ENCODE peak calls at places on chromosomes 16 and 17, in nine cellular contexts. One of them, this sample, is unnamed. For H3K27me3, the result is how much of the 10 kb centered on the place peaks cover.

GRCh38 chr17:28335959-28336871 is 654 bp downstream of the TNFAIP1 start:
- DNase-seq in tibial nerve: no peak
- DNase-seq in uterus: peak
- DNase-seq in heart right ventricle: no peak
- DNase-seq in BE2C: peak
- DNase-seq in RWPE2: peak
- DNase-seq in H9: peak
- DNase-seq in CD4-positive, alpha-beta T cell: no peak
- DNase-seq in H7: peak
- DNase-seq in this sample: peak

GRCh38 chr17:42122371-42123303 is at the start of gene HSPB9:
- DNase-seq in H9: peak
- DNase-seq in heart right ventricle: peak
- DNase-seq in RWPE2: no peak
- DNase-seq in uterus: no peak
- DNase-seq in CD4-positive, alpha-beta T cell: no peak
- DNase-seq in H7: peak
- DNase-seq in tibial nerve: no peak
- DNase-seq in BE2C: no peak
- DNase-seq in this sample: peak

GRCh38 chr17:70648166-70648565 is 478.8 kb downstream of the KCNJ2 start:
- DNase-seq in H7: no peak
- DNase-seq in tibial nerve: no peak
- DNase-seq in CD4-positive, alpha-beta T cell: no peak
- DNase-seq in BE2C: no peak
- DNase-seq in RWPE2: no peak
- DNase-seq in heart right ventricle: no peak
- DNase-seq in H9: no peak
- DNase-seq in uterus: no peak
- DNase-seq in this sample: no peak

GRCh38 chr17:70070297-70071027 is 4.6 kb upstream of the KCNJ16 start:
- DNase-seq in tibial nerve: no peak
- DNase-seq in heart right ventricle: no peak
- DNase-seq in H7: no peak
- DNase-seq in H9: no peak
- DNase-seq in uterus: no peak
- DNase-seq in CD4-positive, alpha-beta T cell: no peak
- DNase-seq in BE2C: no peak
- DNase-seq in RWPE2: no peak
- DNase-seq in this sample: no peak

GRCh38 chr16:88066234-88066633 is 115.0 kb downstream of the BANP start:
- DNase-seq in tibial nerve: no peak
- DNase-seq in uterus: no peak
- DNase-seq in RWPE2: no peak
- DNase-seq in H7: no peak
- DNase-seq in CD4-positive, alpha-beta T cell: no peak
- DNase-seq in BE2C: no peak
- DNase-seq in H9: no peak
- DNase-seq in heart right ventricle: no peak
- DNase-seq in this sample: no peak

GRCh38 chr17:66715745-66716156 is 119.2 kb upstream of the CACNG5 start:
- DNase-seq in BE2C: no peak
- DNase-seq in H9: peak
- DNase-seq in H7: peak
- DNase-seq in CD4-positive, alpha-beta T cell: no peak
- DNase-seq in tibial nerve: no peak
- DNase-seq in heart right ventricle: no peak
- DNase-seq in RWPE2: no peak
- DNase-seq in uterus: no peak
- DNase-seq in this sample: no peak

GRCh38 chr17:45770632-45771472 is 13.3 kb upstream of the CRHR1 start:
- DNase-seq in H7: peak
- DNase-seq in BE2C: no peak
- DNase-seq in tibial nerve: no peak
- DNase-seq in heart right ventricle: no peak
- DNase-seq in RWPE2: no peak
- DNase-seq in CD4-positive, alpha-beta T cell: no peak
- DNase-seq in H9: peak
- DNase-seq in uterus: no peak
- DNase-seq in this sample: no peak

GRCh38 chr16:52539197-52539596 is 7.7 kb downstream of the TOX3 start:
- DNase-seq in BE2C: no peak
- DNase-seq in CD4-positive, alpha-beta T cell: no peak
- DNase-seq in uterus: no peak
- DNase-seq in heart right ventricle: no peak
- DNase-seq in tibial nerve: no peak
- DNase-seq in RWPE2: no peak
- DNase-seq in H9: no peak
- DNase-seq in H7: no peak
- DNase-seq in this sample: no peak

GRCh38 chr16:56910654-56911539 is 21.0 kb upstream of the HERPUD1 start:
- DNase-seq in uterus: no peak
- DNase-seq in H7: no peak
- DNase-seq in RWPE2: no peak
- DNase-seq in CD4-positive, alpha-beta T cell: no peak
- DNase-seq in tibial nerve: no peak
- DNase-seq in H9: no peak
- DNase-seq in BE2C: no peak
- DNase-seq in heart right ventricle: no peak
- DNase-seq in this sample: no peak

GRCh38 chr17:32814837-32815236 is 62.1 kb downstream of the MYO1D start:
- DNase-seq in CD4-positive, alpha-beta T cell: no peak
- DNase-seq in H9: no peak
- DNase-seq in tibial nerve: no peak
- DNase-seq in H7: no peak
- DNase-seq in RWPE2: no peak
- DNase-seq in heart right ventricle: no peak
- DNase-seq in uterus: no peak
- DNase-seq in BE2C: no peak
- DNase-seq in this sample: no peak

GRCh38 chr17:67156269-67157199 is 88.5 kb downstream of the HELZ start:
- DNase-seq in heart right ventricle: no peak
- DNase-seq in tibial nerve: no peak
- DNase-seq in uterus: no peak
- DNase-seq in H7: peak
- DNase-seq in H9: no peak
- DNase-seq in CD4-positive, alpha-beta T cell: no peak
- DNase-seq in BE2C: no peak
- DNase-seq in RWPE2: no peak
- DNase-seq in this sample: no peak

GRCh38 chr16:23941963-23942564 is 106.3 kb downstream of the PRKCB start:
- DNase-seq in RWPE2: no peak
- DNase-seq in H7: no peak
- DNase-seq in CD4-positive, alpha-beta T cell: no peak
- DNase-seq in uterus: no peak
- DNase-seq in BE2C: peak
- DNase-seq in heart right ventricle: no peak
- DNase-seq in tibial nerve: no peak
- DNase-seq in H9: no peak
- DNase-seq in this sample: no peak

GRCh38 chr16:23940111-23940510 is 104.3 kb downstream of the PRKCB start:
- DNase-seq in uterus: no peak
- DNase-seq in tibial nerve: no peak
- DNase-seq in RWPE2: no peak
- DNase-seq in H9: no peak
- DNase-seq in BE2C: no peak
- DNase-seq in heart right ventricle: no peak
- DNase-seq in H7: no peak
- DNase-seq in CD4-positive, alpha-beta T cell: no peak
- DNase-seq in this sample: no peak

GRCh38 chr16:23944381-23944780 is 108.6 kb downstream of the PRKCB start:
- DNase-seq in RWPE2: no peak
- DNase-seq in CD4-positive, alpha-beta T cell: no peak
- DNase-seq in H7: no peak
- DNase-seq in tibial nerve: no peak
- DNase-seq in BE2C: no peak
- DNase-seq in uterus: no peak
- DNase-seq in H9: no peak
- DNase-seq in heart right ventricle: no peak
- DNase-seq in this sample: no peak

GRCh38 chr16:23943604-23944003 is 107.8 kb downstream of the PRKCB start:
- DNase-seq in H7: no peak
- DNase-seq in tibial nerve: no peak
- DNase-seq in BE2C: no peak
- DNase-seq in H9: no peak
- DNase-seq in CD4-positive, alpha-beta T cell: no peak
- DNase-seq in RWPE2: no peak
- DNase-seq in uterus: no peak
- DNase-seq in heart right ventricle: no peak
- DNase-seq in this sample: no peak

GRCh38 chr16:23941025-23941424 is 105.2 kb downstream of the PRKCB start:
- DNase-seq in tibial nerve: no peak
- DNase-seq in heart right ventricle: no peak
- DNase-seq in CD4-positive, alpha-beta T cell: no peak
- DNase-seq in uterus: no peak
- DNase-seq in H9: no peak
- DNase-seq in H7: no peak
- DNase-seq in RWPE2: no peak
- DNase-seq in BE2C: no peak
- DNase-seq in this sample: no peak
- H3K27me3 ChIP-seq in tibial nerve: under half
- H3K27me3 ChIP-seq in heart right ventricle: under half
- H3K27me3 ChIP-seq in CD4-positive, alpha-beta T cell: under half
- H3K27me3 ChIP-seq in uterus: under half
- H3K27me3 ChIP-seq in H9: under half
- H3K27me3 ChIP-seq in H7: under half
- H3K27me3 ChIP-seq in RWPE2: under half
- H3K27me3 ChIP-seq in BE2C: under half
- H3K27me3 ChIP-seq in this sample: under half

GRCh38 chr16:58465817-58466216 is 34.1 kb upstream of the NDRG4 start:
- DNase-seq in H7: no peak
- DNase-seq in tibial nerve: no peak
- DNase-seq in heart right ventricle: no peak
- DNase-seq in BE2C: no peak
- DNase-seq in CD4-positive, alpha-beta T cell: no peak
- DNase-seq in RWPE2: no peak
- DNase-seq in uterus: no peak
- DNase-seq in H9: no peak
- DNase-seq in this sample: no peak
- H3K27me3 ChIP-seq in H7: half or more
- H3K27me3 ChIP-seq in tibial nerve: under half
- H3K27me3 ChIP-seq in heart right ventricle: under half
- H3K27me3 ChIP-seq in BE2C: under half
- H3K27me3 ChIP-seq in CD4-positive, alpha-beta T cell: half or more
- H3K27me3 ChIP-seq in RWPE2: under half
- H3K27me3 ChIP-seq in uterus: under half
- H3K27me3 ChIP-seq in H9: under half
- H3K27me3 ChIP-seq in this sample: half or more

GRCh38 chr17:38608648-38609047 is 2.9 kb upstream of the SRCIN1 start:
- DNase-seq in CD4-positive, alpha-beta T cell: no peak
- DNase-seq in uterus: no peak
- DNase-seq in H9: peak
- DNase-seq in BE2C: no peak
- DNase-seq in tibial nerve: no peak
- DNase-seq in RWPE2: peak
- DNase-seq in heart right ventricle: no peak
- DNase-seq in H7: peak
- DNase-seq in this sample: no peak
- H3K27me3 ChIP-seq in CD4-positive, alpha-beta T cell: half or more
- H3K27me3 ChIP-seq in uterus: under half
- H3K27me3 ChIP-seq in H9: under half
- H3K27me3 ChIP-seq in BE2C: under half
- H3K27me3 ChIP-seq in tibial nerve: under half
- H3K27me3 ChIP-seq in RWPE2: under half
- H3K27me3 ChIP-seq in heart right ventricle: half or more
- H3K27me3 ChIP-seq in H7: under half
- H3K27me3 ChIP-seq in this sample: half or more

DNA sequence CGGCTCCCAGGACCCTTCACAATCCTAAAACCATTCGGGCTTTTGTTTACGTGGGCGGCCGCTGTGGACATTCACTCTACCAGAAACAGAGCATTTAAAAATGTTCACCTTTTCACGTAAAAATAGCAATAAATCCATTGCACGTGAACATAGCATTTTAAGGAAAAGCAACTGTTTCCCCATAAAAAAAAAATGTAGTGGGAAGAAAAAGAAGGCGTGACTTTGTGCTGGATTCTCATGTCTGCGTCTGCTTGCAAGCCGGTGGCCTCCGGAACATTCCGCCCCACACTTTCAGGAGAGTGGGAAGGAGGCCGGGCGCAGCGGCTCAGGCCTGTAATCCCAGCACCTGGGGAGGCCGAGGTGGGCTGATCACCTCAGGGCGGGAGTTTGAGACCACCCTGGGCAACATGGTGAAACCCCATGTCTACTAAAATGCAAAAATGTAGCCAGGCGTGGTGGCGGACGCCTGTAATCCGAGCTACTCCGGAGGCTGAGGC is 13.4 kb upstream of the GNG13 start:
- DNase-seq in tibial nerve: no peak
- DNase-seq in uterus: no peak
- DNase-seq in heart right ventricle: no peak
- DNase-seq in BE2C: no peak
- DNase-seq in CD4-positive, alpha-beta T cell: no peak
- DNase-seq in H9: no peak
- DNase-seq in RWPE2: no peak
- DNase-seq in H7: no peak
- DNase-seq in this sample: no peak
- H3K27me3 ChIP-seq in tibial nerve: under half
- H3K27me3 ChIP-seq in uterus: under half
- H3K27me3 ChIP-seq in heart right ventricle: half or more
- H3K27me3 ChIP-seq in BE2C: under half
- H3K27me3 ChIP-seq in CD4-positive, alpha-beta T cell: under half
- H3K27me3 ChIP-seq in H9: under half
- H3K27me3 ChIP-seq in RWPE2: under half
- H3K27me3 ChIP-seq in H7: under half
- H3K27me3 ChIP-seq in this sample: half or more